ENCODE peak calls at places on chromosomes 5 and 9, in seven cellular contexts. F, S, U, M, X, G and H are unnamed samples.

GRCh38 chr5:107112207-107112606 is 558.5 kb downstream of the EFNA5 start:
- DNase-seq in F (no peak), S (no peak), U (no peak), M (no peak), X (no peak), G (no peak), H (no peak)

GRCh38 chr9:14715102-14715501 is 7.4 kb downstream of the CER1 start:
- DNase-seq in F (no peak), S (no peak), U (no peak), M (no peak), X (no peak), G (no peak), H (no peak)

GRCh38 chr5:17238521-17239041 is 21.1 kb downstream of the BASP1 start:
- DNase-seq in F (no peak), S (no peak), U (no peak), M (no peak), X (no peak), G (no peak), H (no peak)

GRCh38 chr5:56003179-56003578 is 8.4 kb upstream of the IL6ST start:
- DNase-seq in F (no peak), S (no peak), U (no peak), M (peak; percentile 15), X (peak; percentile 80), G (no peak), H (peak; percentile 37)

GRCh38 chr9:32705059-32705458 is 69.6 kb upstream of the TAF1L start:
- DNase-seq in F (no peak), S (no peak), U (no peak), M (no peak), X (no peak), G (no peak), H (no peak)

GRCh38 chr9:22084336-22085035 is 75.4 kb upstream of the CDKN2B start:
- DNase-seq in F (no peak), S (no peak), U (no peak), M (peak; percentile 74), X (no peak), G (no peak), H (no peak)

GRCh38 chr9:89036383-89036782 is 45.1 kb downstream of the S1PR3 start:
- DNase-seq in F (no peak), S (no peak), U (no peak), M (no peak), X (no peak), G (peak; percentile 53), H (no peak)

GRCh38 chr5:54361683-54362411 is 51.5 kb upstream of the ARL15 start:
- DNase-seq in F (no peak), S (no peak), U (peak; percentile 48), M (no peak), X (no peak), G (peak; percentile 59), H (no peak)

GRCh38 chr5:131262953-131263541 is 806 bp upstream of the CDC42SE2 start:
- DNase-seq in F (no peak), S (no peak), U (no peak), M (no peak), X (no peak), G (no peak), H (peak; percentile 29)

GRCh38 chr9:74783408-74783807 is 104.3 kb downstream of the TRPM6 start:
- DNase-seq in F (no peak), S (no peak), U (no peak), M (no peak), X (no peak), G (no peak), H (no peak)

GRCh38 chr5:93681432-93681831 is 60.0 kb downstream of the POU5F2 start:
- DNase-seq in F (no peak), S (no peak), U (no peak), M (no peak), X (no peak), G (no peak), H (no peak)

GRCh38 chr5:160266044-160266718 is 36.9 kb downstream of the FABP6 start:
- DNase-seq in F (no peak), S (no peak), U (no peak), M (no peak), X (no peak), G (no peak), H (no peak)
- H3K27me3 ChIP-seq in F (no peaks in the 10 kb centered on the region), S (no peaks in the 10 kb centered on the region), U (no peaks in the 10 kb centered on the region), M (no peaks in the 10 kb centered on the region), X (no peaks in the 10 kb centered on the region), G (no peaks in the 10 kb centered on the region), H (no peaks in the 10 kb centered on the region)

GRCh38 chr5:65823174-65823573 is 101.2 kb downstream of the NLN start:
- DNase-seq in F (no peak), S (no peak), U (no peak), M (peak; percentile 32), X (no peak), G (no peak), H (no peak)
- H3K27ac ChIP-seq in F (no peak overlapping the region), S (no peak overlapping the region), U (no peak overlapping the region), M (peak overlapping the region; percentile 40), X (peak overlapping the region; percentile 43), G (no peak overlapping the region), H (no peak overlapping the region)

GRCh38 chr5:38556115-38556598 is 289 bp downstream of the LIFR start:
- DNase-seq in F (no peak), S (no peak), U (peak; percentile 38), M (no peak), X (no peak), G (no peak), H (peak; percentile 34)
- H3K4me3 ChIP-seq in F (no peak overlapping the region), S (peak overlapping the region; percentile 72), U (peak overlapping the region; percentile 83), M (peak overlapping the region; percentile 60), X (peak overlapping the region; percentile 48), G (peak overlapping the region; percentile 99), H (peak overlapping the region; percentile 89)

DNA sequence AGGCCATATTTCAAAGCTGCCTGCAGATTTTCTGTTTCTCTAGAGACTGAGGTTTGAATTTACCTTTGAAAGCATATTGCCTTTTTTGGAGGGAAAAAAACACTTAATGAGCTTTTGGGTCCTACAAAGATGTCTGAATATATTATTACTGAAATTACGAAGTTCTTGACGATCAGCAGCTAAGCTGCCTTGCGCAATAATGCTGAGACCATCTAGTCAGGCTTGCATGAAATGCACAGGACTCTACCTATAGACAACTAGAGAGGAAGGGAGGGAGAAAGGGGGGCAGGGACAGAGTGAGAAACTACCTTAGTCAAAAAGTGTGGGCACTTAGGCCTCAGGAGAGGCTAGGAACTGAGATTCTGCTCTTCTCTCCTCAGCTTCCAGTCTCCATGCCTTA is 175.9 kb upstream of the KIF2A start:
- DNase-seq in F (no peak), S (no peak), U (no peak), M (no peak), X (no peak), G (no peak), H (no peak)
- H3K27me3 ChIP-seq in F (no peaks in the 10 kb centered on the region), S (no peaks in the 10 kb centered on the region), U (no peaks in the 10 kb centered on the region), M (peaks cover 10% of the 10 kb centered on the region), X (no peaks in the 10 kb centered on the region), G (no peaks in the 10 kb centered on the region), H (no peaks in the 10 kb centered on the region)

GRCh38 chr9:135146766-135147472 is 59.5 kb downstream of the OLFM1 start:
- DNase-seq in F (no peak), S (no peak), U (no peak), M (no peak), X (no peak), G (no peak), H (no peak)

GRCh38 chr9:135147938-135148337 is 60.5 kb downstream of the OLFM1 start:
- DNase-seq in F (no peak), S (no peak), U (no peak), M (no peak), X (no peak), G (no peak), H (no peak)

GRCh38 chr9:135145312-135145711 is 57.8 kb downstream of the OLFM1 start:
- DNase-seq in F (no peak), S (no peak), U (no peak), M (no peak), X (no peak), G (no peak), H (no peak)

GRCh38 chr9:135148386-135148785 is 60.9 kb downstream of the OLFM1 start:
- DNase-seq in F (no peak), S (no peak), U (no peak), M (no peak), X (no peak), G (no peak), H (no peak)

GRCh38 chr9:135147473-135147805 is 60.0 kb downstream of the OLFM1 start:
- DNase-seq in F (no peak), S (no peak), U (no peak), M (no peak), X (no peak), G (no peak), H (no peak)
- H3K27ac ChIP-seq in F (no peak overlapping the region), S (no peak overlapping the region), U (no peak overlapping the region), M (no peak overlapping the region), X (no peak overlapping the region), G (no peak overlapping the region), H (no peak overlapping the region)

DNA sequence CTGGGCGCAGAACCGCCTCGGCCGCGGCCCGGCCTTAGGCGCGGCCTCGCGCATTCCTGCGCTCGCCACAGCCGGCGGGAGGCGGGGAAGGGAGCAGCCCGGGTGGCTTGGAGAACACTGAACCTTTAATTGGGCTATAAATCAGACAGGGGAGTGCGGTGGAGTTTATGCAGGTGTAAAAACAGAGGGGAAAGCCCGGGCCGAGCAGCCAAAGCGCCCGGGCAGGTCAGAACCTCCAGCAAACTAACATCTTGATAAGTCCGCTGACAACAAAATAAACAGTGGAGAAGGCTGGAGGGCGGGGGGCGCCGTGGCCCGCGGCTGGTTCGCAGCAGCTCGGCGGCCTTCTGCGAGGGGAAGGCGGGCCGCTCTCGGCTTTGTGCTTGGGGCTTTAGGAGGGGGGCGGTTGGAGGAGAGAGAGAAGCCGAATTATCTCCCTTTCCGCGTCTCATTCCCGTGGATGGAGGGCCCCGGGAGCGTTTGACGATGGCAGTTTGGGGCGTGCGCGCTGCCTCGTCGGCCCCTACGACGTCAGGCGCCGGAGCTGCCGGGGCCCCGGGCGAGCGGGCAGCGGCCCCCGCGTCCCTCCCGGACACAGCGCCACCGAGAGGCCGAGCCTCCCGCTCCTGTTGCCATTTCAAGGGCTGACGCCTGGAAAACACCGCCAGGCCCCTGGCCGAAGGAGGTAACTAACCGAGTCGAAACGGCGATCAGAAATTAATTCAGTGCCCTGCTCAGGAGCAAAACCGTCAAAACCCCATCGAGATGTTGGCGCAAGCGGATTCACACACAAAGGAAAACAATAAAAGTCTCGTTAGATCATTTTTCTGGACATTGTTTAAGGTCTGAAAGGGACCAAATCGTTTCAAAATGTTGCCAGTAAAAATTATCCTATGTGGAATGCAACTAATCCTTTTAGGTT is 11.2 kb downstream of the FOXD1 start:
- DNase-seq in F (no peak), S (no peak), U (no peak), M (peak; percentile 48), X (peak; percentile 61), G (no peak), H (no peak)
- H3K4me3 ChIP-seq in F (no peak overlapping the region), S (peak overlapping the region; percentile 23), U (peak overlapping the region; percentile 10), M (peak overlapping the region; percentile 45), X (peak overlapping the region; percentile 31), G (peak overlapping the region; percentile 7), H (peak overlapping the region; percentile 54)